ENCODE peak calls at places on chromosome 4, in seven cellular contexts. I is GM23248; P is activated T-cell treated with anti-CD3 and anti-CD28 coated beads, Interleukin-2, amount 50 U/mL, for 48 hours; W is astrocyte of the cerebellum; E is hippocampal formation; N is AG09309; V is aorta. H is an unnamed sample.

GRCh38 chr4:97984545-97985131 is 158.6 kb downstream of the STPG2 start:
- DNase-seq in P (no peak), I (peak), E (no peak), N (no peak), V (no peak), W (no peak), H (peak)

GRCh38 chr4:151537726-151538125 is 128.8 kb downstream of the FHIP1A start:
- DNase-seq in E (peak), V (no peak), W (peak), P (no peak), N (no peak), I (peak), H (no peak)

GRCh38 chr4:121789470-121789869 is 11.7 kb upstream of the EXOSC9 start:
- DNase-seq in P (no peak), V (no peak), W (no peak), E (no peak), N (no peak), I (peak), H (no peak)

GRCh38 chr4:72084587-72085011 is 52.8 kb downstream of the NPFFR2 start:
- DNase-seq in N (no peak), E (no peak), I (no peak), V (no peak), P (no peak), W (no peak), H (no peak)

GRCh38 chr4:140947507-140947906 is 185.8 kb downstream of the RNF150 start:
- DNase-seq in V (no peak), W (no peak), N (no peak), P (no peak), I (no peak), E (no peak), H (no peak)

GRCh38 chr4:56727150-56727549 is 46.1 kb upstream of the HOPX start:
- DNase-seq in W (no peak), V (no peak), I (no peak), N (no peak), E (no peak), P (no peak), H (no peak)

GRCh38 chr4:129378346-129378745 is 282.4 kb downstream of the C4orf33 start:
- DNase-seq in N (no peak), V (no peak), E (no peak), W (no peak), P (no peak), I (no peak), H (no peak)

GRCh38 chr4:140851032-140851636 is 94.9 kb upstream of the TBC1D9 start:
- DNase-seq in E (peak), I (peak), W (peak), V (no peak), N (no peak), P (no peak), H (peak)

GRCh38 chr4:159239534-159239933 is 136.7 kb downstream of the RAPGEF2 start:
- DNase-seq in W (no peak), P (no peak), N (no peak), V (no peak), E (no peak), I (no peak), H (no peak)

GRCh38 chr4:155526452-155527169 is 140.0 kb upstream of the GUCY1A1 start:
- DNase-seq in E (peak), W (no peak), V (no peak), I (no peak), N (no peak), P (no peak), H (no peak)

GRCh38 chr4:70979445-70980008 is 13.9 kb upstream of the DCK start:
- DNase-seq in P (no peak), I (no peak), N (no peak), E (no peak), W (no peak), V (no peak), H (peak)

GRCh38 chr4:126541820-126542219 is 1090.9 kb upstream of the INTU start:
- DNase-seq in W (no peak), E (no peak), P (no peak), N (no peak), I (no peak), V (no peak), H (no peak)

GRCh38 chr4:54992266-54992665 is 133.1 kb downstream of the KDR start:
- DNase-seq in E (no peak), I (no peak), W (no peak), P (no peak), N (no peak), V (no peak), H (no peak)

GRCh38 chr4:26458104-26458503 is 32.2 kb downstream of the CCKAR start:
- DNase-seq in P (no peak), E (no peak), V (no peak), I (no peak), W (peak), N (peak), H (peak)

GRCh38 chr4:54107951-54108740 is 8.2 kb downstream of the GSX2 start:
- DNase-seq in P (no peak), I (no peak), W (no peak), E (no peak), V (no peak), N (no peak), H (no peak)

GRCh38 chr4:155946486-155946885 is 7.2 kb downstream of the CTSO start:
- DNase-seq in N (no peak), I (no peak), V (no peak), E (no peak), W (no peak), P (no peak), H (no peak)

GRCh38 chr4:151226004-151226932 is 50.7 kb upstream of the PRSS48 start:
- DNase-seq in W (peak), E (peak), P (no peak), I (peak), V (no peak), N (peak), H (no peak)

GRCh38 chr4:180284267-180284666 is 1958.9 kb upstream of the TENM3 start:
- DNase-seq in V (no peak), I (no peak), P (no peak), N (no peak), W (no peak), E (no peak), H (no peak)

GRCh38 chr4:152063301-152064235 is 302.8 kb upstream of the GATB start:
- DNase-seq in W (no peak), P (peak), V (no peak), I (peak), N (no peak), E (no peak), H (no peak)

GRCh38 chr4:72896515-72896914 is 173.0 kb downstream of the COX18 start:
- DNase-seq in P (no peak), E (no peak), W (peak), I (peak), V (no peak), N (peak), H (no peak)

GRCh38 chr4:78464265-78464664 is 87.3 kb upstream of the ANXA3 start:
- DNase-seq in E (no peak), N (no peak), P (no peak), I (no peak), V (no peak), W (no peak), H (no peak)

GRCh38 chr4:88445252-88445651 is 11.7 kb upstream of the HERC5 start:
- DNase-seq in P (no peak), N (no peak), E (no peak), V (no peak), W (no peak), I (no peak), H (no peak)

GRCh38 chr4:75432683-75433082 is 81.5 kb downstream of the RCHY1 start:
- DNase-seq in W (no peak), V (no peak), N (no peak), E (no peak), I (peak), P (no peak), H (peak)

GRCh38 chr4:118740869-118741268 is 55.7 kb downstream of the METTL14 start:
- DNase-seq in E (peak), N (no peak), I (peak), W (no peak), P (no peak), V (no peak), H (peak)

GRCh38 chr4:3717241-3717640 is 48.9 kb upstream of the ADRA2C start:
- DNase-seq in I (no peak), E (no peak), W (no peak), V (peak), P (no peak), N (no peak), H (no peak)

GRCh38 chr4:171765514-171765913 is 47.7 kb upstream of the GALNTL6 start:
- DNase-seq in E (no peak), V (no peak), W (no peak), I (no peak), N (no peak), P (no peak), H (no peak)

GRCh38 chr4:130478406-130478805 is 1382.5 kb downstream of the C4orf33 start:
- DNase-seq in N (no peak), V (no peak), I (peak), P (no peak), E (no peak), W (no peak), H (no peak)

GRCh38 chr4:1060121-1060520 is 48.7 kb downstream of the FGFRL1 start:
- DNase-seq in W (no peak), P (no peak), I (no peak), N (no peak), V (no peak), E (no peak), H (no peak)

GRCh38 chr4:45985038-45985437 is 138.8 kb downstream of the GABRG1 start:
- DNase-seq in E (no peak), V (no peak), I (no peak), P (no peak), W (no peak), N (no peak), H (no peak)

GRCh38 chr4:65193985-65194384 is 476.3 kb downstream of the EPHA5 start:
- DNase-seq in V (no peak), N (no peak), P (no peak), I (no peak), E (no peak), W (no peak), H (no peak)

GRCh38 chr4:4256799-4257198 is 8.8 kb upstream of the TMEM128 start:
- DNase-seq in V (no peak), I (no peak), E (no peak), P (no peak), N (no peak), W (no peak), H (peak)

GRCh38 chr4:7192252-7193039 is at the start of gene SORCS2:
- DNase-seq in N (no peak), W (no peak), E (peak), P (peak), V (peak), I (peak), H (no peak)

GRCh38 chr4:83240379-83240875 is 44.2 kb downstream of the COQ2 start:
- DNase-seq in I (no peak), N (no peak), V (no peak), W (no peak), P (no peak), E (no peak), H (peak)

GRCh38 chr4:177005801-177006230 is 213.1 kb upstream of the VEGFC start:
- DNase-seq in N (peak), W (peak), V (no peak), I (peak), E (no peak), P (no peak), H (no peak)

GRCh38 chr4:122052714-122053113 is 99.4 kb upstream of the BLTP1 start:
- DNase-seq in W (no peak), N (no peak), V (no peak), I (no peak), E (no peak), P (no peak), H (no peak)